ENCODE peak calls at places on chromosomes 11 and 22, in five cellular contexts. One of them, this sample, is unnamed.
A peak's percentile ranks its signal among the peaks of the same experiment; 100 is the strongest.

GRCh38 chr11:93654266-93654665 is 7.2 kb upstream of the CEP295 start:
- DNase-seq in right lobe of liver: no peak
- DNase-seq in T-cell: no peak
- DNase-seq in stimulated activated CD4-positive, alpha-beta T cell treated with anti-CD3 and anti-CD28 coated beads, Interleukin-12 subunit alpha, Interleukin-12 subunit beta, amount 100 ng/mL, for 48 hours: no peak
- DNase-seq in kidney tubule cell: no peak
- DNase-seq in this sample: no peak

GRCh38 chr11:122192634-122193245 is 76.7 kb upstream of the BLID start:
- DNase-seq in right lobe of liver: no peak
- DNase-seq in T-cell: no peak
- DNase-seq in stimulated activated CD4-positive, alpha-beta T cell treated with anti-CD3 and anti-CD28 coated beads, Interleukin-12 subunit alpha, Interleukin-12 subunit beta, amount 100 ng/mL, for 48 hours: no peak
- DNase-seq in kidney tubule cell: peak; percentile 16
- DNase-seq in this sample: no peak

GRCh38 chr11:76709259-76709658 is 38.7 kb upstream of the LRRC32 start:
- DNase-seq in right lobe of liver: no peak
- DNase-seq in T-cell: no peak
- DNase-seq in stimulated activated CD4-positive, alpha-beta T cell treated with anti-CD3 and anti-CD28 coated beads, Interleukin-12 subunit alpha, Interleukin-12 subunit beta, amount 100 ng/mL, for 48 hours: no peak
- DNase-seq in kidney tubule cell: no peak
- DNase-seq in this sample: no peak

GRCh38 chr11:77252555-77253270 is 48.8 kb downstream of the GDPD4 start:
- DNase-seq in right lobe of liver: peak; percentile 21
- DNase-seq in T-cell: no peak
- DNase-seq in stimulated activated CD4-positive, alpha-beta T cell treated with anti-CD3 and anti-CD28 coated beads, Interleukin-12 subunit alpha, Interleukin-12 subunit beta, amount 100 ng/mL, for 48 hours: no peak
- DNase-seq in kidney tubule cell: no peak
- DNase-seq in this sample: no peak

GRCh38 chr11:73951797-73952196 is 971 bp downstream of the DNAJB13 start:
- DNase-seq in right lobe of liver: no peak
- DNase-seq in T-cell: no peak
- DNase-seq in stimulated activated CD4-positive, alpha-beta T cell treated with anti-CD3 and anti-CD28 coated beads, Interleukin-12 subunit alpha, Interleukin-12 subunit beta, amount 100 ng/mL, for 48 hours: no peak
- DNase-seq in kidney tubule cell: no peak
- DNase-seq in this sample: no peak

GRCh38 chr11:63614136-63614664 is at the start of gene PLAAT3:
- DNase-seq in right lobe of liver: peak; percentile 92
- DNase-seq in T-cell: no peak
- DNase-seq in stimulated activated CD4-positive, alpha-beta T cell treated with anti-CD3 and anti-CD28 coated beads, Interleukin-12 subunit alpha, Interleukin-12 subunit beta, amount 100 ng/mL, for 48 hours: no peak
- DNase-seq in kidney tubule cell: peak; percentile 83
- DNase-seq in this sample: peak; percentile 21

GRCh38 chr11:70135142-70136132 is 57.3 kb downstream of the ANO1 start:
- DNase-seq in right lobe of liver: no peak
- DNase-seq in T-cell: no peak
- DNase-seq in stimulated activated CD4-positive, alpha-beta T cell treated with anti-CD3 and anti-CD28 coated beads, Interleukin-12 subunit alpha, Interleukin-12 subunit beta, amount 100 ng/mL, for 48 hours: no peak
- DNase-seq in kidney tubule cell: no peak
- DNase-seq in this sample: no peak

GRCh38 chr22:45171830-45172229 is 8.1 kb downstream of the NUP50 start:
- DNase-seq in right lobe of liver: no peak
- DNase-seq in T-cell: no peak
- DNase-seq in stimulated activated CD4-positive, alpha-beta T cell treated with anti-CD3 and anti-CD28 coated beads, Interleukin-12 subunit alpha, Interleukin-12 subunit beta, amount 100 ng/mL, for 48 hours: no peak
- DNase-seq in kidney tubule cell: no peak
- DNase-seq in this sample: no peak

GRCh38 chr11:110979696-110980095 is 265.8 kb upstream of the POU2AF2 start:
- DNase-seq in right lobe of liver: no peak
- DNase-seq in T-cell: no peak
- DNase-seq in stimulated activated CD4-positive, alpha-beta T cell treated with anti-CD3 and anti-CD28 coated beads, Interleukin-12 subunit alpha, Interleukin-12 subunit beta, amount 100 ng/mL, for 48 hours: no peak
- DNase-seq in kidney tubule cell: peak; percentile 62
- DNase-seq in this sample: no peak

GRCh38 chr11:35404397-35404775 is 15.0 kb downstream of the SLC1A2 start:
- DNase-seq in right lobe of liver: peak; percentile 32
- DNase-seq in T-cell: no peak
- DNase-seq in stimulated activated CD4-positive, alpha-beta T cell treated with anti-CD3 and anti-CD28 coated beads, Interleukin-12 subunit alpha, Interleukin-12 subunit beta, amount 100 ng/mL, for 48 hours: no peak
- DNase-seq in kidney tubule cell: peak; percentile 36
- DNase-seq in this sample: no peak

GRCh38 chr11:12205330-12205729 is 94.9 kb downstream of the MICAL2 start:
- DNase-seq in right lobe of liver: no peak
- DNase-seq in T-cell: no peak
- DNase-seq in stimulated activated CD4-positive, alpha-beta T cell treated with anti-CD3 and anti-CD28 coated beads, Interleukin-12 subunit alpha, Interleukin-12 subunit beta, amount 100 ng/mL, for 48 hours: no peak
- DNase-seq in kidney tubule cell: no peak
- DNase-seq in this sample: no peak

GRCh38 chr11:116420770-116421528 is 351.8 kb downstream of the BUD13 start:
- DNase-seq in right lobe of liver: no peak
- DNase-seq in T-cell: no peak
- DNase-seq in stimulated activated CD4-positive, alpha-beta T cell treated with anti-CD3 and anti-CD28 coated beads, Interleukin-12 subunit alpha, Interleukin-12 subunit beta, amount 100 ng/mL, for 48 hours: no peak
- DNase-seq in kidney tubule cell: peak; percentile 45
- DNase-seq in this sample: no peak

GRCh38 chr11:26792956-26793355 is 71.1 kb upstream of the SLC5A12 start:
- DNase-seq in right lobe of liver: no peak
- DNase-seq in T-cell: no peak
- DNase-seq in stimulated activated CD4-positive, alpha-beta T cell treated with anti-CD3 and anti-CD28 coated beads, Interleukin-12 subunit alpha, Interleukin-12 subunit beta, amount 100 ng/mL, for 48 hours: no peak
- DNase-seq in kidney tubule cell: no peak
- DNase-seq in this sample: no peak

GRCh38 chr11:134711563-134711962 is 299.5 kb upstream of the B3GAT1 start:
- DNase-seq in right lobe of liver: no peak
- DNase-seq in T-cell: no peak
- DNase-seq in stimulated activated CD4-positive, alpha-beta T cell treated with anti-CD3 and anti-CD28 coated beads, Interleukin-12 subunit alpha, Interleukin-12 subunit beta, amount 100 ng/mL, for 48 hours: no peak
- DNase-seq in kidney tubule cell: no peak
- DNase-seq in this sample: no peak

GRCh38 chr11:65502274-65502851 is 3.5 kb downstream of the MALAT1 start:
- DNase-seq in right lobe of liver: no peak
- DNase-seq in T-cell: no peak
- DNase-seq in stimulated activated CD4-positive, alpha-beta T cell treated with anti-CD3 and anti-CD28 coated beads, Interleukin-12 subunit alpha, Interleukin-12 subunit beta, amount 100 ng/mL, for 48 hours: no peak
- DNase-seq in kidney tubule cell: no peak
- DNase-seq in this sample: no peak

GRCh38 chr11:95584180-95584579 is 205.4 kb downstream of the FAM76B start:
- DNase-seq in right lobe of liver: no peak
- DNase-seq in T-cell: no peak
- DNase-seq in stimulated activated CD4-positive, alpha-beta T cell treated with anti-CD3 and anti-CD28 coated beads, Interleukin-12 subunit alpha, Interleukin-12 subunit beta, amount 100 ng/mL, for 48 hours: no peak
- DNase-seq in kidney tubule cell: peak; percentile 7
- DNase-seq in this sample: no peak

GRCh38 chr11:64285885-64286800 is 495 bp downstream of the GPR137 start:
- DNase-seq in right lobe of liver: peak; percentile 74
- DNase-seq in T-cell: no peak
- DNase-seq in stimulated activated CD4-positive, alpha-beta T cell treated with anti-CD3 and anti-CD28 coated beads, Interleukin-12 subunit alpha, Interleukin-12 subunit beta, amount 100 ng/mL, for 48 hours: no peak
- DNase-seq in kidney tubule cell: peak; percentile 30
- DNase-seq in this sample: no peak

GRCh38 chr11:106021181-106021966 is 666 bp downstream of the MSANTD4 start:
- DNase-seq in right lobe of liver: no peak
- DNase-seq in T-cell: no peak
- DNase-seq in stimulated activated CD4-positive, alpha-beta T cell treated with anti-CD3 and anti-CD28 coated beads, Interleukin-12 subunit alpha, Interleukin-12 subunit beta, amount 100 ng/mL, for 48 hours: no peak
- DNase-seq in kidney tubule cell: no peak
- DNase-seq in this sample: no peak

GRCh38 chr11:90434858-90435257 is 212.0 kb upstream of the CHORDC1 start:
- DNase-seq in right lobe of liver: no peak
- DNase-seq in T-cell: no peak
- DNase-seq in stimulated activated CD4-positive, alpha-beta T cell treated with anti-CD3 and anti-CD28 coated beads, Interleukin-12 subunit alpha, Interleukin-12 subunit beta, amount 100 ng/mL, for 48 hours: no peak
- DNase-seq in kidney tubule cell: peak; percentile 28
- DNase-seq in this sample: no peak

GRCh38 chr11:67466962-67467771 is 1.9 kb downstream of the TMEM134 start:
- DNase-seq in right lobe of liver: no peak
- DNase-seq in T-cell: no peak
- DNase-seq in stimulated activated CD4-positive, alpha-beta T cell treated with anti-CD3 and anti-CD28 coated beads, Interleukin-12 subunit alpha, Interleukin-12 subunit beta, amount 100 ng/mL, for 48 hours: no peak
- DNase-seq in kidney tubule cell: no peak
- DNase-seq in this sample: no peak

GRCh38 chr11:134714021-134714656 is 302.1 kb upstream of the B3GAT1 start:
- DNase-seq in right lobe of liver: no peak
- DNase-seq in T-cell: no peak
- DNase-seq in stimulated activated CD4-positive, alpha-beta T cell treated with anti-CD3 and anti-CD28 coated beads, Interleukin-12 subunit alpha, Interleukin-12 subunit beta, amount 100 ng/mL, for 48 hours: no peak
- DNase-seq in kidney tubule cell: no peak
- DNase-seq in this sample: no peak

This sample was measured in stimulated activated naive B cell treated with anti-CD40 and anti-IgM and Interleukin-4, amounts not matched to agents 10 μg/mL and 1 μg/mL and 100 μg/mL, for 72 hours.